ENCODE peak calls at places on chromosome 6, in five cellular contexts. K, M, L, A and P are unnamed samples.

GRCh38 chr6:136920858-136921520 is 1.1 kb upstream of the SLC35D3 start:
- DNase-seq in K (peak), M (peak), A (no peak), L (no peak), P (no peak)

GRCh38 chr6:166815629-166816028 is 140.7 kb downstream of the RNASET2 start:
- DNase-seq in K (no peak), A (no peak), L (no peak), M (no peak), P (no peak)

GRCh38 chr6:24630861-24631505 is 15.0 kb downstream of the KIAA0319 start:
- DNase-seq in K (no peak), M (no peak), L (no peak), A (no peak), P (no peak)

GRCh38 chr6:44788387-44788981 is 401.0 kb downstream of the CDC5L start:
- DNase-seq in K (no peak), L (no peak), A (no peak), M (no peak), P (peak)

GRCh38 chr6:145453376-145453775 is 281.9 kb downstream of the EPM2A start:
- DNase-seq in M (no peak), A (no peak), K (no peak), L (no peak), P (no peak)

GRCh38 chr6:157723376-157723775 is 99.7 kb upstream of the SNX9 start:
- DNase-seq in K (peak), A (no peak), M (no peak), L (no peak), P (no peak)

GRCh38 chr6:10401632-10402223 is 13.1 kb downstream of the TFAP2A start:
- DNase-seq in K (no peak), A (no peak), L (no peak), M (no peak), P (no peak)

GRCh38 chr6:79170915-79171314 is 63.6 kb downstream of the HMGN3 start:
- DNase-seq in A (no peak), M (no peak), L (no peak), K (no peak), P (no peak)

GRCh38 chr6:163536770-163537169 is 122.3 kb downstream of the QKI start:
- DNase-seq in A (no peak), L (no peak), M (no peak), K (no peak), P (no peak)

GRCh38 chr6:11712760-11713159 is 65.8 kb downstream of the ADTRP start:
- DNase-seq in M (no peak), L (peak), K (no peak), A (peak), P (no peak)

GRCh38 chr6:23621026-23621425 is 505.0 kb upstream of the NRSN1 start:
- DNase-seq in L (no peak), K (no peak), M (no peak), A (no peak), P (no peak)

GRCh38 chr6:160767019-160767646 is 65.1 kb downstream of the PLG start:
- DNase-seq in K (peak), L (peak), M (peak), A (peak), P (no peak)

GRCh38 chr6:169073311-169073710 is 180.3 kb downstream of the THBS2 start:
- DNase-seq in M (no peak), K (no peak), L (no peak), A (no peak), P (no peak)

GRCh38 chr6:25193147-25193864 is 85.9 kb upstream of the CARMIL1 start:
- DNase-seq in M (no peak), L (no peak), A (no peak), K (no peak), P (peak)

GRCh38 chr6:163579111-163579879 is 164.8 kb downstream of the QKI start:
- DNase-seq in L (no peak), M (no peak), A (no peak), K (no peak), P (no peak)

GRCh38 chr6:135286962-135287525 is 105.9 kb downstream of the MYB start:
- DNase-seq in K (no peak), M (no peak), L (no peak), A (no peak), P (no peak)

GRCh38 chr6:56798163-56798562 is 155.5 kb upstream of the DST start:
- DNase-seq in M (no peak), L (no peak), K (no peak), A (no peak), P (no peak)

GRCh38 chr6:39706819-39707218 is 18.4 kb downstream of the KIF6 start:
- DNase-seq in L (no peak), M (no peak), A (no peak), K (no peak), P (no peak)

GRCh38 chr6:32087574-32088486 is 21.3 kb downstream of the TNXB start:
- DNase-seq in A (peak), L (peak), M (peak), K (peak), P (no peak)

GRCh38 chr6:13302751-13303667 is 25.3 kb downstream of the TBC1D7 start:
- DNase-seq in L (peak), A (peak), M (peak), K (peak), P (peak)

GRCh38 chr6:37048851-37049734 is 43.6 kb downstream of the FGD2 start:
- DNase-seq in M (no peak), A (peak), K (peak), L (no peak), P (peak)

GRCh38 chr6:159578629-159579028 is 114.4 kb downstream of the SOD2 start:
- DNase-seq in M (no peak), L (no peak), K (no peak), A (no peak), P (no peak)

GRCh38 chr6:45922728-45923351 is 92.8 kb downstream of the CLIC5 start:
- DNase-seq in K (peak), A (peak), M (peak), L (peak), P (no peak)

GRCh38 chr6:35613762-35614161 is 75.0 kb downstream of the FKBP5 start:
- DNase-seq in M (no peak), K (no peak), A (no peak), L (no peak), P (no peak)

GRCh38 chr6:111603648-111604047 is 2.0 kb downstream of the TRAF3IP2 start:
- DNase-seq in M (no peak), K (no peak), A (no peak), L (no peak), P (no peak)

GRCh38 chr6:137651591-137652335 is 157.6 kb upstream of the OLIG3 start:
- DNase-seq in A (no peak), L (peak), M (no peak), K (no peak), P (no peak)

GRCh38 chr6:53070808-53071207 is 5.6 kb downstream of the FBXO9 start:
- DNase-seq in M (no peak), L (no peak), A (peak), K (no peak), P (no peak)

GRCh38 chr6:150567823-150568383 is 31.8 kb upstream of the PLEKHG1 start:
- DNase-seq in M (no peak), K (no peak), L (no peak), A (no peak), P (no peak)

GRCh38 chr6:87136963-87137362 is 18.4 kb upstream of the ZNF292 start:
- DNase-seq in A (no peak), K (no peak), M (no peak), L (no peak), P (no peak)

GRCh38 chr6:82442320-82442719 is 78.7 kb downstream of the TPBG start:
- DNase-seq in L (no peak), K (no peak), A (no peak), M (no peak), P (no peak)

GRCh38 chr6:5645275-5645674 is 361.4 kb downstream of the NRN1 start:
- DNase-seq in A (no peak), M (no peak), L (no peak), K (no peak), P (no peak)

GRCh38 chr6:133892444-133893323 is 3.8 kb downstream of the TCF21 start:
- DNase-seq in L (no peak), M (peak), K (no peak), A (no peak), P (no peak)

GRCh38 chr6:78611097-78611625 is 256.2 kb upstream of the IRAK1BP1 start:
- DNase-seq in M (no peak), A (no peak), L (no peak), K (no peak), P (no peak)

GRCh38 chr6:23180504-23181293 is 611.3 kb downstream of the HDGFL1 start:
- DNase-seq in A (no peak), M (no peak), L (no peak), K (no peak), P (peak)

GRCh38 chr6:32983964-32984638 is 15.7 kb downstream of the BRD2 start:
- DNase-seq in K (no peak), L (no peak), A (no peak), M (no peak), P (no peak)